ENCODE peak calls at places on chromosomes 4 and X, in five cellular contexts. B is WERI-Rb-1; Y is CD4-positive, alpha-beta T cell; Z is aorta; U is CD8-positive, alpha-beta T cell. N is an unnamed sample.

GRCh38 chrX:152912641-152913040 is 14.8 kb downstream of the ZNF185 start:
- DNase-seq in B (no peak), Y (no peak), Z (no peak), U (no peak), N (no peak)

GRCh38 chrX:115571712-115572111 is 10.7 kb downstream of the PLS3 start:
- DNase-seq in B (no peak), Y (no peak), Z (no peak), U (no peak), N (no peak)

GRCh38 chr4:23920716-23921446 is 31.0 kb upstream of the PPARGC1A start:
- DNase-seq in B (no peak), Y (no peak), Z (no peak), U (no peak), N (no peak)

GRCh38 chr4:80393246-80393969 is 57.9 kb downstream of the CFAP299 start:
- DNase-seq in B (no peak), Y (no peak), Z (no peak), U (no peak), N (peak; percentile 20)

GRCh38 chr4:153518637-153519384 is 52.7 kb downstream of the TMEM131L start:
- DNase-seq in B (no peak), Y (no peak), Z (no peak), U (no peak), N (no peak)

GRCh38 chrX:106862972-106863688 is 40.0 kb downstream of the RIPPLY1 start:
- DNase-seq in B (peak; percentile 37), Y (no peak), Z (no peak), U (no peak), N (peak; percentile 3)

GRCh38 chr4:35993606-35994005 is 250.7 kb downstream of the ARAP2 start:
- DNase-seq in B (no peak), Y (no peak), Z (no peak), U (no peak), N (no peak)

GRCh38 chrX:107704181-107704580 is 71.4 kb downstream of the TSC22D3 start:
- DNase-seq in B (no peak), Y (no peak), Z (no peak), U (no peak), N (no peak)

GRCh38 chr4:152594981-152595916 is 59.4 kb upstream of the FBXW7 start:
- DNase-seq in B (no peak), Y (no peak), Z (no peak), U (no peak), N (no peak)

GRCh38 chr4:186829740-186830449 is 106.2 kb upstream of the FAT1 start:
- DNase-seq in B (no peak), Y (no peak), Z (no peak), U (no peak), N (no peak)

GRCh38 chr4:110184124-110184790 is 14.2 kb downstream of the ELOVL6 start:
- DNase-seq in B (no peak), Y (no peak), Z (no peak), U (no peak), N (no peak)

GRCh38 chrX:44082829-44083228 is 109.6 kb upstream of the NDP start:
- DNase-seq in B (no peak), Y (no peak), Z (no peak), U (no peak), N (no peak)

GRCh38 chrX:126670258-126670657 is 117.6 kb upstream of the DCAF12L1 start:
- DNase-seq in B (no peak), Y (no peak), Z (no peak), U (no peak), N (no peak)

GRCh38 chr4:7416745-7417432 is 17.8 kb downstream of the PSAPL1 start:
- DNase-seq in B (no peak), Y (no peak), Z (no peak), U (no peak), N (no peak)

GRCh38 chr4:127730142-127730913 is at the start of gene SLC25A31:
- DNase-seq in B (no peak), Y (no peak), Z (peak; percentile 71), U (no peak), N (no peak)

GRCh38 chrX:63275127-63275526 is 76.0 kb downstream of the SPIN4 start:
- DNase-seq in B (peak; percentile 52), Y (no peak), Z (no peak), U (no peak), N (peak; percentile 5)

GRCh38 chr4:93317571-93317970 is 511.0 kb upstream of the ATOH1 start:
- DNase-seq in B (no peak), Y (no peak), Z (no peak), U (no peak), N (peak; percentile 34)

GRCh38 chrX:72023071-72023470 is 108.6 kb downstream of the RTL5 start:
- DNase-seq in B (no peak), Y (no peak), Z (no peak), U (no peak), N (no peak)

GRCh38 chr4:12724520-12724919 is 759.6 kb downstream of the RAB28 start:
- DNase-seq in B (no peak), Y (no peak), Z (no peak), U (no peak), N (no peak)

GRCh38 chr4:6555519-6555918 is 19.5 kb upstream of the MAN2B2 start:
- DNase-seq in B (no peak), Y (no peak), Z (no peak), U (no peak), N (no peak)

GRCh38 chr4:123421227-123421941 is 24.8 kb downstream of the SPRY1 start:
- DNase-seq in B (no peak), Y (no peak), Z (no peak), U (no peak), N (no peak)

GRCh38 chr4:55553442-55553841 is 6.7 kb upstream of the CLOCK start:
- DNase-seq in B (no peak), Y (no peak), Z (no peak), U (no peak), N (no peak)

GRCh38 chr4:186024637-186025320 is 44.2 kb upstream of the TLR3 start:
- DNase-seq in B (no peak), Y (no peak), Z (no peak), U (no peak), N (no peak)

GRCh38 chr4:706834-707598 is 1.4 kb downstream of the PCGF3 start:
- DNase-seq in B (no peak), Y (no peak), Z (no peak), U (no peak), N (no peak)

GRCh38 chr4:705278-706082 is at the start of gene PCGF3:
- DNase-seq in B (peak; percentile 99), Y (peak; percentile 95), Z (peak; percentile 100), U (peak; percentile 96), N (peak; percentile 97)

GRCh38 chr4:703336-704197 is 2.1 kb upstream of the PCGF3 start:
- DNase-seq in B (no peak), Y (no peak), Z (no peak), U (no peak), N (no peak)

GRCh38 chr4:704198-704891 is 1.3 kb upstream of the PCGF3 start:
- DNase-seq in B (no peak), Y (no peak), Z (peak; percentile 76), U (no peak), N (no peak)

GRCh38 chr4:704971-705277 is 708 bp upstream of the PCGF3 start:
- DNase-seq in B (no peak), Y (no peak), Z (no peak), U (no peak), N (no peak)
- H3K27ac ChIP-seq in B (no peak overlapping the region), Y (no peak overlapping the region), Z (no peak overlapping the region), U (peak overlapping the region; percentile 42), N (peak overlapping the region; percentile 77)

GRCh38 chrX:13283968-13284914 is 35.6 kb downstream of the ATXN3L start:
- DNase-seq in B (no peak), Y (no peak), Z (no peak), U (no peak), N (peak; percentile 16)
- H3K27ac ChIP-seq in B (no peak overlapping the region), Y (no peak overlapping the region), Z (no peak overlapping the region), U (no peak overlapping the region), N (no peak overlapping the region)

GRCh38 chr4:38102942-38103604 is 142.9 kb downstream of the PTTG2 start:
- DNase-seq in B (no peak), Y (no peak), Z (no peak), U (no peak), N (no peak)

GRCh38 chr4:38099908-38100407 is 139.8 kb downstream of the PTTG2 start:
- DNase-seq in B (no peak), Y (no peak), Z (no peak), U (no peak), N (peak; percentile 45)

GRCh38 chr4:38099020-38099600 is 138.9 kb downstream of the PTTG2 start:
- DNase-seq in B (no peak), Y (no peak), Z (no peak), U (no peak), N (no peak)

GRCh38 chr4:38101563-38101962 is 141.4 kb downstream of the PTTG2 start:
- DNase-seq in B (no peak), Y (no peak), Z (no peak), U (no peak), N (peak; percentile 53)

GRCh38 chr4:38100474-38101255 is 140.5 kb downstream of the PTTG2 start:
- DNase-seq in B (no peak), Y (no peak), Z (no peak), U (no peak), N (no peak)
- H3K27ac ChIP-seq in B (no peak overlapping the region), Y (no peak overlapping the region), Z (peak overlapping the region; percentile 15), U (no peak overlapping the region), N (peak overlapping the region; percentile 92)

GRCh38 chr4:81471361-81472248 is at the start of gene RASGEF1B:
- DNase-seq in B (peak; percentile 91), Y (peak; percentile 91), Z (peak; percentile 95), U (peak; percentile 95), N (peak; percentile 80)

GRCh38 chr4:81472249-81473085 is 760 bp upstream of the RASGEF1B start:
- DNase-seq in B (peak; percentile 36), Y (no peak), Z (no peak), U (no peak), N (peak; percentile 24)

GRCh38 chr4:81468685-81469084 is 3.0 kb downstream of the RASGEF1B start:
- DNase-seq in B (no peak), Y (no peak), Z (no peak), U (no peak), N (no peak)

GRCh38 chr4:81469774-81470455 is 1.8 kb downstream of the RASGEF1B start:
- DNase-seq in B (no peak), Y (no peak), Z (no peak), U (no peak), N (no peak)

GRCh38 chr4:81470456-81471327 is 1.0 kb downstream of the RASGEF1B start:
- DNase-seq in B (peak; percentile 64), Y (peak; percentile 45), Z (peak; percentile 79), U (peak; percentile 58), N (no peak)
- H3K27ac ChIP-seq in B (peak overlapping the region; percentile 97), Y (peak overlapping the region; percentile 96), Z (peak overlapping the region; percentile 4), U (peak overlapping the region; percentile 96), N (no peak overlapping the region)